ENCODE peak calls at places on chromosomes 16 and 17, in seven cellular contexts. One of them, this sample, is unnamed.

GRCh38 chr17:1474402-1475189 is 17.9 kb downstream of the MYO1C start:
- DNase-seq in SK-N-SH: no peak
- DNase-seq in A549: no peak
- DNase-seq in ovary: no peak
- DNase-seq in HepG2: no peak
- DNase-seq in stomach: no peak
- DNase-seq in esophagus muscularis mucosa: no peak
- DNase-seq in this sample: no peak

GRCh38 chr17:50799582-50799981 is 32.3 kb upstream of the ANKRD40CL start:
- DNase-seq in SK-N-SH: no peak
- DNase-seq in A549: no peak
- DNase-seq in ovary: no peak
- DNase-seq in HepG2: no peak
- DNase-seq in stomach: no peak
- DNase-seq in esophagus muscularis mucosa: no peak
- DNase-seq in this sample: no peak

GRCh38 chr17:42937712-42938596 is 26.3 kb downstream of the AARSD1 start:
- DNase-seq in SK-N-SH: peak
- DNase-seq in A549: peak
- DNase-seq in ovary: peak
- DNase-seq in HepG2: peak
- DNase-seq in stomach: no peak
- DNase-seq in esophagus muscularis mucosa: no peak
- DNase-seq in this sample: peak

GRCh38 chr17:48905987-48906515 is 2.2 kb upstream of the UBE2Z start:
- DNase-seq in SK-N-SH: no peak
- DNase-seq in A549: no peak
- DNase-seq in ovary: no peak
- DNase-seq in HepG2: no peak
- DNase-seq in stomach: no peak
- DNase-seq in esophagus muscularis mucosa: no peak
- DNase-seq in this sample: no peak

GRCh38 chr17:80891096-80892018 is 100.3 kb upstream of the CHMP6 start:
- DNase-seq in SK-N-SH: no peak
- DNase-seq in A549: peak
- DNase-seq in ovary: peak
- DNase-seq in HepG2: no peak
- DNase-seq in stomach: peak
- DNase-seq in esophagus muscularis mucosa: no peak
- DNase-seq in this sample: no peak

GRCh38 chr17:42313773-42314566 is 25.7 kb downstream of the STAT5A start:
- DNase-seq in SK-N-SH: no peak
- DNase-seq in A549: no peak
- DNase-seq in ovary: no peak
- DNase-seq in HepG2: no peak
- DNase-seq in stomach: no peak
- DNase-seq in esophagus muscularis mucosa: no peak
- DNase-seq in this sample: no peak

GRCh38 chr17:59513934-59514841 is 51.2 kb upstream of the DHX40 start:
- DNase-seq in SK-N-SH: peak
- DNase-seq in A549: peak
- DNase-seq in ovary: peak
- DNase-seq in HepG2: peak
- DNase-seq in stomach: peak
- DNase-seq in esophagus muscularis mucosa: no peak
- DNase-seq in this sample: peak

GRCh38 chr17:31321481-31321880 is at the start of gene EVI2A:
- DNase-seq in SK-N-SH: no peak
- DNase-seq in A549: no peak
- DNase-seq in ovary: no peak
- DNase-seq in HepG2: no peak
- DNase-seq in stomach: no peak
- DNase-seq in esophagus muscularis mucosa: no peak
- DNase-seq in this sample: no peak

GRCh38 chr17:58337126-58337599 is 8.6 kb upstream of the TSPOAP1 start:
- DNase-seq in SK-N-SH: peak
- DNase-seq in A549: no peak
- DNase-seq in ovary: no peak
- DNase-seq in HepG2: no peak
- DNase-seq in stomach: no peak
- DNase-seq in esophagus muscularis mucosa: no peak
- DNase-seq in this sample: no peak

GRCh38 chr17:78883533-78884131 is 19.4 kb downstream of the CEP295NL start:
- DNase-seq in SK-N-SH: peak
- DNase-seq in A549: peak
- DNase-seq in ovary: peak
- DNase-seq in HepG2: peak
- DNase-seq in stomach: peak
- DNase-seq in esophagus muscularis mucosa: peak
- DNase-seq in this sample: peak

GRCh38 chr16:67104061-67104460 is 5.7 kb upstream of the PHAF1 start:
- DNase-seq in SK-N-SH: peak
- DNase-seq in A549: peak
- DNase-seq in ovary: no peak
- DNase-seq in HepG2: peak
- DNase-seq in stomach: no peak
- DNase-seq in esophagus muscularis mucosa: no peak
- DNase-seq in this sample: no peak

GRCh38 chr16:51557670-51558069 is 406.6 kb upstream of the SALL1 start:
- DNase-seq in SK-N-SH: no peak
- DNase-seq in A549: no peak
- DNase-seq in ovary: no peak
- DNase-seq in HepG2: no peak
- DNase-seq in stomach: no peak
- DNase-seq in esophagus muscularis mucosa: peak
- DNase-seq in this sample: no peak

GRCh38 chr16:19138601-19139000 is 24.8 kb downstream of the ITPRIPL2 start:
- DNase-seq in SK-N-SH: peak
- DNase-seq in A549: peak
- DNase-seq in ovary: no peak
- DNase-seq in HepG2: no peak
- DNase-seq in stomach: peak
- DNase-seq in esophagus muscularis mucosa: peak
- DNase-seq in this sample: peak

GRCh38 chr16:23524886-23525285 is 14.6 kb upstream of the GGA2 start:
- DNase-seq in SK-N-SH: no peak
- DNase-seq in A549: no peak
- DNase-seq in ovary: no peak
- DNase-seq in HepG2: no peak
- DNase-seq in stomach: no peak
- DNase-seq in esophagus muscularis mucosa: no peak
- DNase-seq in this sample: no peak

GRCh38 chr16:56742030-56742984 is 12.4 kb downstream of the NUP93 start:
- DNase-seq in SK-N-SH: no peak
- DNase-seq in A549: peak
- DNase-seq in ovary: no peak
- DNase-seq in HepG2: no peak
- DNase-seq in stomach: no peak
- DNase-seq in esophagus muscularis mucosa: no peak
- DNase-seq in this sample: no peak

GRCh38 chr16:52535076-52535475 is 11.9 kb downstream of the TOX3 start:
- DNase-seq in SK-N-SH: no peak
- DNase-seq in A549: no peak
- DNase-seq in ovary: no peak
- DNase-seq in HepG2: no peak
- DNase-seq in stomach: peak
- DNase-seq in esophagus muscularis mucosa: no peak
- DNase-seq in this sample: no peak

GRCh38 chr16:4160663-4161436 is 44.6 kb upstream of the ADCY9 start:
- DNase-seq in SK-N-SH: no peak
- DNase-seq in A549: no peak
- DNase-seq in ovary: no peak
- DNase-seq in HepG2: no peak
- DNase-seq in stomach: no peak
- DNase-seq in esophagus muscularis mucosa: no peak
- DNase-seq in this sample: no peak

DNA sequence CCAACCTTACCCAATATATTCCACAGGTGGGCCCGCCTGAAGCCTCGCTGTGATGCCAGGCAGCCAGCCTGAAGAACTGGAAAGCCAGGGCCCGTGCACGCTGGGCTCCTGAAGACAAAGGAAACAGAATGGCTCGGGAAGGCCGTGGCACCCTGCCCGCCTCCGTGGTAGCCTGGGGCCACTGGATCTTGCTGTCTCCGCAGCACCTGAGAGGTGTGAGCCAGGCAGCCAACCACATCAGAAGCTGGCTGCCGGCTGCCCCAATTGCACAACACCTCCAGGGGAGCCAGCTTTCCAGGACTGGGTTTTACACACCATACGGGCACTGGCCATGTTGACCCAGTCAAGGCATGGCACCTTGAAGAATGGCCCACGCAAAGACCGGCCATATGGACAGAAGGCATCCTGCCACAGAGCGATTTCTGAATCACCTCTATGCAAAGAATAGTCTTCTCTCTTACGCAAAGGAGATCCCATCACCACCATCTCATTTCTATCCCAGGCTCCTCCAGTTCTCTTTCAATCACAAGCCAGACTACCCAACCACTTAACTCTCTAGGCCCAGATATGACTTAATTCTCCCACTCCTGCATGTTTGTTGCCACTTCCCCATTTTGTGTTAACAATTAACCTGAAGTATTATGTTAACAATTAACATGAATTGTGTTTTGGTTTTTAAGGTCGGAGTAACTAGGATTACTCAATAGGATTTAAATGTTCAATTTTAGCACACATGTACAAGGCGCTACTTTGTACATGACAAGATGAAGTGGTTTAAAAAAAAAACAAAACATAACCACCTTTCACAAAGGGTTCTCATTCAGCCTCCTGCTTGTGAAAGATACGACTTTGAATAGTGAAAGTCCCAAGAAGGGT is 32.1 kb downstream of the ZFHX3 start:
- DNase-seq in SK-N-SH: no peak
- DNase-seq in A549: peak
- DNase-seq in ovary: no peak
- DNase-seq in HepG2: peak
- DNase-seq in stomach: peak
- DNase-seq in esophagus muscularis mucosa: no peak
- DNase-seq in this sample: no peak
- TF ChIP-seq EP300 in SK-N-SH: no peak
- TF ChIP-seq EP300 in A549: no peak
- TF ChIP-seq EP300 in ovary: no peak
- TF ChIP-seq EP300 in HepG2: peak
- TF ChIP-seq EP300 in stomach: no peak
- TF ChIP-seq EP300 in esophagus muscularis mucosa: no peak
- TF ChIP-seq EP300 in this sample: no peak

DNA sequence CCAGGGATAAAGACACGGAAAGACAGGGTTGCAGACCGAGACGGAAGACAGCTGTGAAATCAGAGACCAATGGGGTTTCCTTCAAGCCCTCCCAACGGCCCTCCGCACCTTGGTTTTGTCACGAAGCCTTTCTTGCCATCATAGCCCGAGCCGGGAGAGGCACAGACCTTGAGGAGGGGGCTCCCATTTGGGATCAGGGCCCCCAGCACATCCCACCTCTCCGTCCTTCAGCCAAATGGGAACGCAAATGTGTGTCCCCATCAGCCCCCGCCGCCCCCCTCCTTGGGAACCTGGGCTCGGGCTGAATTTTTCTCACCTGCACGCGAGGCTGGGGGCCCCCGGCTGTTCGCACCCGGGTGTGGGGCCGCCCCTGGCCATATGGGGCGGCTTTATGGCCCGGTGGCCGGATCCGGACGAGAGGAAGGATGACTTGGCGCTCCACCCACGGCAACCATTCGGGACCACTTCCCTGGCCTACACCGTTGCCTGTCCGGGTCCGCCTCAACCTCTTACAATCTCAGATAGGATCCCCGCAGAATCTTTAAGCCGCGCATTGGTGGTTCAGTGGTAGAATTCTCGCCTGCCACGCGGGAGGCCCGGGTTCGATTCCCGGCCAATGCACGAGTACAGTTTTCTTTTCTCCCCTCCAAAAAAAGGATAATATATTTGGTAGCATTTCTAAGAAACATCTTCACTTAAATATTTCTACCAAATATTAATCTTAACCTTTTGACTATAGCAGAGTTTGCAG is 1.5 kb upstream of the HES7 start:
- DNase-seq in SK-N-SH: peak
- DNase-seq in A549: peak
- DNase-seq in ovary: peak
- DNase-seq in HepG2: peak
- DNase-seq in stomach: peak
- DNase-seq in esophagus muscularis mucosa: peak
- DNase-seq in this sample: peak
- TF ChIP-seq EP300 in SK-N-SH: no peak
- TF ChIP-seq EP300 in A549: no peak
- TF ChIP-seq EP300 in ovary: no peak
- TF ChIP-seq EP300 in HepG2: no peak
- TF ChIP-seq EP300 in stomach: no peak
- TF ChIP-seq EP300 in esophagus muscularis mucosa: no peak
- TF ChIP-seq EP300 in this sample: peak

DNA sequence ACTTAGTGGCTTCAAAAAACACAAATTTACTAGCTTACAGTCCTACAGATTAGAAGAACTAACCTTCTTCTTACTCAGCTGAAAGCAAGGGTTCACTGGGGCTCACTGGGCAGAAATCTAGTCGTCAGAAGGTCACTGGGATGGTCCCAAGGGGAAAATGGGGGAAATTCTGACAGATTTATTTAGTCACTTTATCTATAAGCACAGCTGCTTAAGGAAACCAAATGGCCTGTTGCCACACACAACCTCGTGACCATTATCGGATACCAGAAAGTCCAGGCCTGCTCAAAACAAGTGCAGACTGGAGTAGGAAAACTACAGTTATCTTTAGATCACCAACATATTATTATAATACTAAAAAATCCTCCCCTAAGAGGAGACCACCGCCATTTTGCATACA is 374.6 kb upstream of the ASIC2 start:
- DNase-seq in SK-N-SH: no peak
- DNase-seq in A549: no peak
- DNase-seq in ovary: no peak
- DNase-seq in HepG2: no peak
- DNase-seq in stomach: no peak
- DNase-seq in esophagus muscularis mucosa: no peak
- DNase-seq in this sample: no peak
- TF ChIP-seq EP300 in SK-N-SH: no peak
- TF ChIP-seq EP300 in A549: no peak
- TF ChIP-seq EP300 in ovary: no peak
- TF ChIP-seq EP300 in HepG2: no peak
- TF ChIP-seq EP300 in stomach: no peak
- TF ChIP-seq EP300 in esophagus muscularis mucosa: no peak
- TF ChIP-seq EP300 in this sample: no peak

DNA sequence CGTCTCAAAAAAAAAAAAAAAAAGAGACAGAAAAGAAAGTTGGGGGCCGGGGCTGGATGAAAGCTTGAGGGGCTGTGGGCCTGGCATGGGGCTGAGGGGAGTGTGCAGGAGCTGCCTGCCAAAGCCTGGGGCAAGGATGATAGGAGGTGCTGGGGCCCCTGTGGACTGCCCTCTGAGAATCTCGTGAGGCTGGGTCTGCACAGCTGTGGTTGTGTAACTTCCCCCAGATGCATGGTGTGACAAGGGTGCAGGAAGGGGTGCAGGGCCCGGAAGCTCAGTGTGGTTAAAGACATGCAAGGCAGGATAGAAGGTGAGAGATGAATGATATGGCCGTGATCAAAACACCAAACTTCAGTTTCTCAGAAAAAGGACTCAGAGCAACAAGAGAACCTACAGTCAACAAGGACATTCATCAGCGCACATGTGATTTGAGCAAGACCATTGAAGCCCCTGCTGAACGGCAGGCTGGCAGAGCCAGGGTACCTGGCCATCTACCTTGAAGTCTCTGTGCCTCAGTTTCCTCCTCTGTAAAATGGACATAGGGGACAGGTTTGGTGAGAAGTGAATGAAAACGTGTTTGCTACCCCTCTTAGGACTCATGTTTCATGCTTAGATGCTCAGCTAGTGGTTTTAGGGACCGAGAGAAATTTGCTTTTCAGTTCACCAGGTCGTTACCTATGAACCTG is 9.6 kb downstream of the IL32 start:
- DNase-seq in SK-N-SH: no peak
- DNase-seq in A549: no peak
- DNase-seq in ovary: no peak
- DNase-seq in HepG2: no peak
- DNase-seq in stomach: peak
- DNase-seq in esophagus muscularis mucosa: no peak
- DNase-seq in this sample: no peak
- TF ChIP-seq EP300 in SK-N-SH: no peak
- TF ChIP-seq EP300 in A549: no peak
- TF ChIP-seq EP300 in ovary: no peak
- TF ChIP-seq EP300 in HepG2: no peak
- TF ChIP-seq EP300 in stomach: no peak
- TF ChIP-seq EP300 in esophagus muscularis mucosa: no peak
- TF ChIP-seq EP300 in this sample: no peak